ENCODE peak calls at places on chromosomes 2 and 18, in six cellular contexts. One of them, this sample, is unnamed.

GRCh38 chr18:40243592-40243991 is 1711.4 kb upstream of the PIK3C3 start:
- DNase-seq in endodermal cell: no peak
- DNase-seq in foreskin fibroblast: no peak
- DNase-seq in astrocyte: peak
- DNase-seq in gastrocnemius medialis: no peak
- DNase-seq in testis: no peak
- DNase-seq in this sample: no peak

GRCh38 chr2:63737085-63737701 is 104.5 kb upstream of the UGP2 start:
- DNase-seq in endodermal cell: no peak
- DNase-seq in foreskin fibroblast: no peak
- DNase-seq in astrocyte: no peak
- DNase-seq in gastrocnemius medialis: peak
- DNase-seq in testis: no peak
- DNase-seq in this sample: no peak

GRCh38 chr2:113202305-113203216 is 28.8 kb downstream of the PSD4 start:
- DNase-seq in endodermal cell: peak
- DNase-seq in foreskin fibroblast: no peak
- DNase-seq in astrocyte: no peak
- DNase-seq in gastrocnemius medialis: no peak
- DNase-seq in testis: no peak
- DNase-seq in this sample: no peak

GRCh38 chr2:240419321-240419720 is 16.1 kb upstream of the GPC1 start:
- DNase-seq in endodermal cell: peak
- DNase-seq in foreskin fibroblast: no peak
- DNase-seq in astrocyte: no peak
- DNase-seq in gastrocnemius medialis: peak
- DNase-seq in testis: no peak
- DNase-seq in this sample: no peak

GRCh38 chr18:76451475-76452331 is 43.3 kb downstream of the ZNF516 start:
- DNase-seq in endodermal cell: peak
- DNase-seq in foreskin fibroblast: no peak
- DNase-seq in astrocyte: no peak
- DNase-seq in gastrocnemius medialis: peak
- DNase-seq in testis: peak
- DNase-seq in this sample: no peak

GRCh38 chr18:2244641-2245040 is 326.7 kb downstream of the METTL4 start:
- DNase-seq in endodermal cell: no peak
- DNase-seq in foreskin fibroblast: no peak
- DNase-seq in astrocyte: no peak
- DNase-seq in gastrocnemius medialis: no peak
- DNase-seq in testis: no peak
- DNase-seq in this sample: no peak

GRCh38 chr2:85557130-85557529 is 4.2 kb downstream of the GGCX start:
- DNase-seq in endodermal cell: no peak
- DNase-seq in foreskin fibroblast: no peak
- DNase-seq in astrocyte: no peak
- DNase-seq in gastrocnemius medialis: no peak
- DNase-seq in testis: no peak
- DNase-seq in this sample: no peak

GRCh38 chr2:128396500-128396891 is 77.8 kb upstream of the HS6ST1 start:
- DNase-seq in endodermal cell: peak
- DNase-seq in foreskin fibroblast: no peak
- DNase-seq in astrocyte: peak
- DNase-seq in gastrocnemius medialis: no peak
- DNase-seq in testis: no peak
- DNase-seq in this sample: no peak

GRCh38 chr2:200777275-200777674 is 34.4 kb upstream of the BZW1 start:
- DNase-seq in endodermal cell: no peak
- DNase-seq in foreskin fibroblast: no peak
- DNase-seq in astrocyte: no peak
- DNase-seq in gastrocnemius medialis: no peak
- DNase-seq in testis: no peak
- DNase-seq in this sample: no peak

GRCh38 chr2:238720232-238720672 is 127.6 kb upstream of the TWIST2 start:
- DNase-seq in endodermal cell: peak
- DNase-seq in foreskin fibroblast: no peak
- DNase-seq in astrocyte: no peak
- DNase-seq in gastrocnemius medialis: no peak
- DNase-seq in testis: peak
- DNase-seq in this sample: peak

GRCh38 chr18:41809652-41810051 is 145.4 kb upstream of the PIK3C3 start:
- DNase-seq in endodermal cell: peak
- DNase-seq in foreskin fibroblast: no peak
- DNase-seq in astrocyte: no peak
- DNase-seq in gastrocnemius medialis: no peak
- DNase-seq in testis: no peak
- DNase-seq in this sample: no peak

GRCh38 chr2:214135966-214136365 is 274.9 kb upstream of the VWC2L start:
- DNase-seq in endodermal cell: no peak
- DNase-seq in foreskin fibroblast: peak
- DNase-seq in astrocyte: peak
- DNase-seq in gastrocnemius medialis: no peak
- DNase-seq in testis: no peak
- DNase-seq in this sample: no peak

GRCh38 chr18:48781990-48782368 is 168.8 kb downstream of the SMAD7 start:
- DNase-seq in endodermal cell: no peak
- DNase-seq in foreskin fibroblast: no peak
- DNase-seq in astrocyte: no peak
- DNase-seq in gastrocnemius medialis: peak
- DNase-seq in testis: no peak
- DNase-seq in this sample: no peak

GRCh38 chr2:44246840-44247369 is 28.4 kb upstream of the SLC3A1 start:
- DNase-seq in endodermal cell: no peak
- DNase-seq in foreskin fibroblast: no peak
- DNase-seq in astrocyte: no peak
- DNase-seq in gastrocnemius medialis: no peak
- DNase-seq in testis: no peak
- DNase-seq in this sample: no peak

GRCh38 chr2:44246436-44246835 is 28.8 kb upstream of the SLC3A1 start:
- DNase-seq in endodermal cell: no peak
- DNase-seq in foreskin fibroblast: no peak
- DNase-seq in astrocyte: peak
- DNase-seq in gastrocnemius medialis: no peak
- DNase-seq in testis: no peak
- DNase-seq in this sample: no peak

GRCh38 chr2:44245068-44245861 is 30.0 kb upstream of the SLC3A1 start:
- DNase-seq in endodermal cell: no peak
- DNase-seq in foreskin fibroblast: no peak
- DNase-seq in astrocyte: no peak
- DNase-seq in gastrocnemius medialis: no peak
- DNase-seq in testis: no peak
- DNase-seq in this sample: no peak

GRCh38 chr2:44250376-44250775 is 24.9 kb upstream of the SLC3A1 start:
- DNase-seq in endodermal cell: no peak
- DNase-seq in foreskin fibroblast: no peak
- DNase-seq in astrocyte: no peak
- DNase-seq in gastrocnemius medialis: no peak
- DNase-seq in testis: no peak
- DNase-seq in this sample: no peak

DNA sequence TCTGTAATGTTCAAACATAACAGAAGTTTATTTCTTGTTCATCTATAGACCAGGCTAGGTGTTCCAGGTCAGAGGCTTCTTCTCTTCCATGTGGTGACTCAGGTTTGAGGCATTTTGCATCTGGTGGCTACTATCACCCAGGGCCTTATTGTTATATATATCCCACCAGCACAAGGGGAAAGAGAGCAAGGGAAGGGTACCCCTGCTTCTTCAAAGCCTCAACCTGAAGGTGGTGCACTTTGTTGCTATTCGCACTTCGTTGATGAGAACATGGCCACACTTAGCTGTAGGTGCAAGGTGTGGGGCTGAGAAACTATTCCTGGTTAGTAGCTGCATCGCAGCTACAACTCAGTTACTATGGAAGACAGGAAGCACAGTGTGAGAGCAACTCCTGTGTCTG is 27.4 kb upstream of the SLC3A1 start:
- DNase-seq in endodermal cell: peak
- DNase-seq in foreskin fibroblast: no peak
- DNase-seq in astrocyte: no peak
- DNase-seq in gastrocnemius medialis: no peak
- DNase-seq in testis: no peak
- DNase-seq in this sample: no peak
- H3K4me3 ChIP-seq in endodermal cell: no peak
- H3K4me3 ChIP-seq in foreskin fibroblast: no peak
- H3K4me3 ChIP-seq in astrocyte: no peak
- H3K4me3 ChIP-seq in gastrocnemius medialis: no peak
- H3K4me3 ChIP-seq in testis: no peak
- H3K4me3 ChIP-seq in this sample: no peak

GRCh38 chr18:66329716-66330115 is 274.2 kb downstream of the CDH19 start:
- DNase-seq in endodermal cell: no peak
- DNase-seq in foreskin fibroblast: no peak
- DNase-seq in astrocyte: no peak
- DNase-seq in gastrocnemius medialis: no peak
- DNase-seq in testis: no peak
- DNase-seq in this sample: no peak
- H3K4me3 ChIP-seq in endodermal cell: no peak
- H3K4me3 ChIP-seq in foreskin fibroblast: no peak
- H3K4me3 ChIP-seq in astrocyte: no peak
- H3K4me3 ChIP-seq in gastrocnemius medialis: no peak
- H3K4me3 ChIP-seq in testis: no peak
- H3K4me3 ChIP-seq in this sample: no peak

DNA sequence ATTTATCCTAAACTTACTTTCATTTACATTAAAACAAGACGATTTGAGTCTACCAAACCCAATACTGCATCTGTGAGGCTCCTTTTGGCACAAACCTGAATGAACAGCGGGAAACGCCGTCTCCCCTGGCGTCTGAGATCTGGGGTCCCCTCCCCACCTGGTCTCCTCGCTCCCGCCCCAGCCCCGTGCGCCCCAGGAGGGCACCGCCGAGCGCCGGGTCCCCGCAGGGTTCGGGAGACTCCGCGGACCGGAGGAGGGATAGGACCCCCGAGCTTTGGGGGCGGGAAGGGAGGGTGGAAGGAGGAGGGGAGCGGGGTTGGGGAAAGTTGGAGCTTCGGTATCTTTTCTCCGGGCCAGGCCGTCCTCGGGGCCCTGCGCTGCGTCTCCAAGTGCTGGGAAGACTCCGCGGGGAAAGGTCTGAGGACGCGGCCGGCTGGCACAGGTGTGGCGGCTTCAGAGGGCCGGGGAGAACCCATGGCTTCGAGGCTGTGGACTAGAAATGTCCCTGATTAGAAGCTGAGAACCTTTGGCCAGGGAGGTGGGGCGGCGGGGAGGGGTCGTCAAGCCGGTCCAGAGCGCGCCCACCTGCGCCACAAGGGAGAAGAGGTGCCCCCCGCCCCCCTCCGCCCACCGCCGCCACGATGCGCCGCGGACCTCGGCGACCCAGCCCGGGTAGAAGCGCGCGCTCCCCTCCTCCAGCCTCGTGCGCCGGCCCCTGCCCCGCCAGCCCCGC is 589 bp upstream of the SNTG2 start:
- DNase-seq in endodermal cell: peak
- DNase-seq in foreskin fibroblast: no peak
- DNase-seq in astrocyte: no peak
- DNase-seq in gastrocnemius medialis: no peak
- DNase-seq in testis: no peak
- DNase-seq in this sample: no peak
- H3K4me3 ChIP-seq in endodermal cell: peak
- H3K4me3 ChIP-seq in foreskin fibroblast: peak
- H3K4me3 ChIP-seq in astrocyte: peak
- H3K4me3 ChIP-seq in gastrocnemius medialis: peak
- H3K4me3 ChIP-seq in testis: peak
- H3K4me3 ChIP-seq in this sample: peak

GRCh38 chr2:10266133-10266620 is 36.5 kb upstream of the HPCAL1 start:
- DNase-seq in endodermal cell: peak
- DNase-seq in foreskin fibroblast: peak
- DNase-seq in astrocyte: peak
- DNase-seq in gastrocnemius medialis: peak
- DNase-seq in testis: no peak
- DNase-seq in this sample: peak

GRCh38 chr2:10269711-10270610 is 32.7 kb upstream of the HPCAL1 start:
- DNase-seq in endodermal cell: peak
- DNase-seq in foreskin fibroblast: no peak
- DNase-seq in astrocyte: no peak
- DNase-seq in gastrocnemius medialis: peak
- DNase-seq in testis: peak
- DNase-seq in this sample: no peak

GRCh38 chr2:10269291-10269690 is 33.4 kb upstream of the HPCAL1 start:
- DNase-seq in endodermal cell: peak
- DNase-seq in foreskin fibroblast: no peak
- DNase-seq in astrocyte: no peak
- DNase-seq in gastrocnemius medialis: no peak
- DNase-seq in testis: peak
- DNase-seq in this sample: no peak

GRCh38 chr2:10267036-10267435 is 35.7 kb upstream of the HPCAL1 start:
- DNase-seq in endodermal cell: no peak
- DNase-seq in foreskin fibroblast: no peak
- DNase-seq in astrocyte: no peak
- DNase-seq in gastrocnemius medialis: peak
- DNase-seq in testis: no peak
- DNase-seq in this sample: no peak

GRCh38 chr2:10267551-10268465 is 34.9 kb upstream of the HPCAL1 start:
- DNase-seq in endodermal cell: peak
- DNase-seq in foreskin fibroblast: no peak
- DNase-seq in astrocyte: no peak
- DNase-seq in gastrocnemius medialis: peak
- DNase-seq in testis: peak
- DNase-seq in this sample: no peak
- H3K4me3 ChIP-seq in endodermal cell: no peak
- H3K4me3 ChIP-seq in foreskin fibroblast: no peak
- H3K4me3 ChIP-seq in astrocyte: no peak
- H3K4me3 ChIP-seq in gastrocnemius medialis: no peak
- H3K4me3 ChIP-seq in testis: no peak
- H3K4me3 ChIP-seq in this sample: no peak

GRCh38 chr18:79507076-79507545 is 111.4 kb downstream of the NFATC1 start:
- DNase-seq in endodermal cell: peak
- DNase-seq in foreskin fibroblast: peak
- DNase-seq in astrocyte: peak
- DNase-seq in gastrocnemius medialis: peak
- DNase-seq in testis: peak
- DNase-seq in this sample: peak
- H3K4me3 ChIP-seq in endodermal cell: no peak
- H3K4me3 ChIP-seq in foreskin fibroblast: peak
- H3K4me3 ChIP-seq in astrocyte: no peak
- H3K4me3 ChIP-seq in gastrocnemius medialis: peak
- H3K4me3 ChIP-seq in testis: no peak
- H3K4me3 ChIP-seq in this sample: peak

DNA sequence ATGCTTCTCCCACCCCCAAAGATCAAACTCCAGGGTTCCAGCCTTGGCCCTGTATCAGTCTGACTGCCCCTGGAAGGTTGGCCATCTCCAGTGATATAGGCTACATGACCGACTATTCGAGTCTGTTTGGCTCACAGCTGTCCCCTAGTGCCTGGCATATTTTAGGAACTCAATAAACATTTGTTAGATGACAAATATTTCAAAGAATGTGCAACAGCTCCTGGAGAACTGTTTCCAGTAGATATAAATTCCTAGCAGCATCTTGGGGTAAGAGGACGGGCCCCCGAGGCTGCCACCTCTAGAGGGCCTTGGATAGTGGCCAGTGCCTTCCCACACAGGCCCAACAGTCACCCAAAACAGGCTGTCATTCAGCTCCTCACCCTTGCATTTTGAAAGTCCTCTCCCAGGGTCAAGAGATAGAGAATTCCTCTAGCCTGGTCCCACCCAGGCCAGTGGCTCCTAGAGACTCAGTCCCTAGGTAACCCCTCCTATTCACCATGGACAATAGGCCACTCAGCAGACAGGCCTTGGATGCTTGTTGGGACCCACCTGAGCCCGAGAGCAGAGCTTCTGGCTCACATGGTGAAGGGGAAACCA is 45.1 kb upstream of the ATP6V1B1 start:
- DNase-seq in endodermal cell: no peak
- DNase-seq in foreskin fibroblast: no peak
- DNase-seq in astrocyte: no peak
- DNase-seq in gastrocnemius medialis: no peak
- DNase-seq in testis: no peak
- DNase-seq in this sample: no peak
- H3K4me3 ChIP-seq in endodermal cell: no peak
- H3K4me3 ChIP-seq in foreskin fibroblast: no peak
- H3K4me3 ChIP-seq in astrocyte: no peak
- H3K4me3 ChIP-seq in gastrocnemius medialis: no peak
- H3K4me3 ChIP-seq in testis: no peak
- H3K4me3 ChIP-seq in this sample: no peak

GRCh38 chr18:3494245-3494526 is 44.2 kb downstream of the TGIF1 start:
- DNase-seq in endodermal cell: no peak
- DNase-seq in foreskin fibroblast: no peak
- DNase-seq in astrocyte: no peak
- DNase-seq in gastrocnemius medialis: no peak
- DNase-seq in testis: no peak
- DNase-seq in this sample: no peak
- H3K4me3 ChIP-seq in endodermal cell: no peak
- H3K4me3 ChIP-seq in foreskin fibroblast: no peak
- H3K4me3 ChIP-seq in astrocyte: no peak
- H3K4me3 ChIP-seq in gastrocnemius medialis: no peak
- H3K4me3 ChIP-seq in testis: no peak
- H3K4me3 ChIP-seq in this sample: no peak